ENCODE peak calls at places on chromosomes 2 and 18, in four cellular contexts. C, Y, S and X are unnamed samples.

GRCh38 chr2:232970051-232970450 is 43.0 kb downstream of the NGEF start:
- DNase-seq in S (no peak), Y (no peak), C (no peak), X (no peak)

GRCh38 chr2:143193121-143193520 is 63.9 kb downstream of the ARHGAP15 start:
- DNase-seq in S (no peak), C (no peak), Y (no peak), X (no peak)

GRCh38 chr2:85886585-85886984 is 2.2 kb downstream of the ST3GAL5 start:
- DNase-seq in S (no peak), Y (no peak), C (no peak), X (no peak)

GRCh38 chr2:44807344-44808025 is 134.0 kb upstream of the SIX3 start:
- DNase-seq in C (no peak), S (no peak), Y (no peak), X (no peak)

GRCh38 chr18:49112031-49112430 is 161.3 kb upstream of the SMAD7 start:
- DNase-seq in Y (no peak), C (no peak), S (no peak), X (no peak)

GRCh38 chr18:68355637-68356036 is 359.3 kb downstream of the TMX3 start:
- DNase-seq in S (no peak), C (no peak), Y (no peak), X (no peak)

GRCh38 chr18:64972545-64972944 is 778.3 kb upstream of the CDH7 start:
- DNase-seq in C (no peak), S (no peak), Y (peak), X (no peak)

GRCh38 chr2:52036036-52036435 is 1004.1 kb upstream of the NRXN1 start:
- DNase-seq in S (no peak), C (no peak), Y (no peak), X (no peak)

GRCh38 chr2:171412571-171412970 is 21.2 kb downstream of the METTL8 start:
- DNase-seq in Y (no peak), S (no peak), C (no peak), X (no peak)

GRCh38 chr2:232465061-232465460 is 9.1 kb downstream of the ALPI start:
- DNase-seq in Y (no peak), C (no peak), S (no peak), X (no peak)

GRCh38 chr2:38462121-38462634 is 85.1 kb upstream of the ATL2 start:
- DNase-seq in S (no peak), C (no peak), Y (no peak), X (no peak)

GRCh38 chr2:221097568-221097915 is 474.6 kb downstream of the EPHA4 start:
- DNase-seq in Y (no peak), S (no peak), C (no peak), X (no peak)

GRCh38 chr2:57890993-57891688 is 155.5 kb upstream of the VRK2 start:
- DNase-seq in Y (no peak), S (no peak), C (no peak), X (no peak)

GRCh38 chr2:226411727-226412360 is 387.8 kb downstream of the IRS1 start:
- DNase-seq in S (no peak), C (no peak), Y (no peak), X (no peak)

GRCh38 chr18:10197097-10197496 is 257.3 kb upstream of the APCDD1 start:
- DNase-seq in C (no peak), Y (no peak), S (peak), X (no peak)

GRCh38 chr2:231397011-231397927 is 1.8 kb downstream of the B3GNT7 start:
- DNase-seq in C (peak), Y (no peak), S (no peak), X (no peak)

GRCh38 chr2:178914259-178914849 is 107.1 kb upstream of the TTN start:
- DNase-seq in C (peak), S (peak), Y (peak), X (peak)

GRCh38 chr2:181311841-181312240 is 145.3 kb upstream of the ITGA4 start:
- DNase-seq in Y (no peak), S (no peak), C (peak), X (no peak)

GRCh38 chr2:105068875-105069274 is 31.0 kb downstream of the MRPS9 start:
- DNase-seq in C (no peak), Y (no peak), S (no peak), X (no peak)

GRCh38 chr2:179031731-179032408 is 18.1 kb downstream of the CCDC141 start:
- DNase-seq in S (no peak), Y (peak), C (peak), X (peak)

GRCh38 chr18:48885951-48886400 is 64.8 kb downstream of the SMAD7 start:
- DNase-seq in S (no peak), C (no peak), Y (no peak), X (no peak)

GRCh38 chr2:238423561-238424312 is 3.0 kb upstream of the ASB1 start:
- DNase-seq in Y (no peak), C (no peak), S (no peak), X (no peak)

GRCh38 chr2:45812039-45812500 is 160.6 kb downstream of the PRKCE start:
- DNase-seq in C (no peak), S (no peak), Y (no peak), X (no peak)

GRCh38 chr18:32317651-32318050 is 127.8 kb downstream of the MEP1B start:
- DNase-seq in Y (no peak), C (no peak), S (no peak), X (no peak)

GRCh38 chr2:225025917-225026571 is 16.2 kb downstream of the DOCK10 start:
- DNase-seq in Y (no peak), S (no peak), C (no peak), X (no peak)

GRCh38 chr2:107362973-107363372 is 463.7 kb upstream of the RGPD4 start:
- DNase-seq in S (no peak), Y (no peak), C (no peak), X (no peak)

GRCh38 chr2:97736608-97737330 is 23.4 kb downstream of the ZAP70 start:
- DNase-seq in C (no peak), Y (no peak), S (no peak), X (no peak)

GRCh38 chr2:240302041-240302440 is 133.4 kb upstream of the GPC1 start:
- DNase-seq in Y (no peak), S (no peak), C (no peak), X (no peak)
- TF ChIP-seq CTCF in Y (no peak), S (no peak), C (no peak), X (no peak)

DNA sequence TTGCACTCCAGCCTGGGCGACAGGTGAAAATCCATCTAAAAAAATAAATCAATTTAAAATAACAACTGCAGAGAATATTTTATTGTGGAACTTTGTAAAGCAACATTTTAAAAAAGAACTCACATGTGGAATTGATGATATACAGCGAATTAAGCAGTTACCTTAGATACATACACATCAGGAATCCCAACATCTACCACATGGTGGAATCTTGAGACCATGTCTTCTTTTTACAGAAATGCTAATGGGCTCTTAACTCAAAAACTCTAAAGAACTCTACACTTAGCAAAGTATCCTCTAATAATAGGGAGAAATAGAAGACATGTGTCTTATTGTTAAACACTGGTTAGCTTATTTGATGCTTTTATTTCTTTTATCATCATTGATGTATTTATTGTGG is 373.6 kb downstream of the CDH7 start:
- DNase-seq in S (no peak), Y (no peak), C (no peak), X (no peak)
- TF ChIP-seq CTCF in S (peak), Y (peak), C (no peak), X (no peak)

GRCh38 chr2:129930451-129930850 is 49.0 kb upstream of the RAB6C start:
- DNase-seq in C (no peak), S (no peak), Y (no peak), X (no peak)

GRCh38 chr2:129935118-129935517 is 44.3 kb upstream of the RAB6C start:
- DNase-seq in Y (peak), C (no peak), S (no peak), X (no peak)

GRCh38 chr2:129934044-129934822 is 45.2 kb upstream of the RAB6C start:
- DNase-seq in S (no peak), Y (peak), C (no peak), X (no peak)

GRCh38 chr2:129936334-129936934 is 43.0 kb upstream of the RAB6C start:
- DNase-seq in S (no peak), C (peak), Y (peak), X (peak)
- TF ChIP-seq CTCF in S (peak), C (peak), Y (peak), X (no peak)

DNA sequence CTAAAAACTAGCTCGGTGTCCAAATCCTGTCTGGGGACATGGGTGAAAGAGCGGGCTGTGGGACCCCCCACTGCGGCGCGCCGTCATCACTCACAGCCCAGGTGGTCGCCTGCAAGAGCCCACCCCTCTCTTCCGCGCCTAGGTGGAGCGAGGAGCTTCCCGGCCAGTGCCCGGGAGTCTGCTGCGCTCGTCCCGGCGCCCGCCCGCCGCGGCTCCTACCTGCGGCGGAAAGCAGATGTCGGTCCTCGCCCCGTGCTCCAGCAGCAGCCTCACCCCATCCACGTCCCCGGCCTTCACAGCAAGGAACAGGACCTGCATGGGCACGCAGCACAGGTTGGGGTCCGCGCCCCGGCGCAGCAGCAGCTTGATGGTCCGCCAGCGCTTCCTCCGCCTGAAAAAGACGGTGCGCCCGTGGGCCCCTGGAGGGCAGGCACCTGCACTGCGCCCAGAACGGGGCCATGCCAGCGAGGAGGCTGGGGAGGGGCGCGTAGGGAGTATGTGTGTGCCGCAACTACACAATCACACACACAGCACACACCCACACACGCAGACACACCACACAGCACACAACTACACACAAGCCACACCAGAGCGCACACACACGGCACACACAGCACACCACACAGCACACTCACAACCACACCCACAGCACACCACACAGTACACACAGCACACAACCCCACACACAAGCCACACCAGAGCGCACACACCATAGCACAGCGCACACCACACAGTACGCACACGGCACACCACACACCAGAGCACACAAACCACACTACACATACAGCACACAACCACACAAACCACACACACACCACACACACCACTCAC is 37.4 kb downstream of the ANKMY1 start:
- DNase-seq in Y (peak), C (no peak), S (no peak), X (no peak)
- TF ChIP-seq CTCF in Y (no peak), C (no peak), S (no peak), X (no peak)

GRCh38 chr18:50662177-50662576 is 102.3 kb downstream of the MAPK4 start:
- DNase-seq in C (peak), Y (peak), S (no peak), X (peak)
- TF ChIP-seq CTCF in C (peak), Y (peak), S (no peak), X (no peak)

GRCh38 chr2:65969161-65969560 is 465.8 kb upstream of the MEIS1 start:
- DNase-seq in Y (no peak), C (no peak), S (no peak), X (no peak)

DNA sequence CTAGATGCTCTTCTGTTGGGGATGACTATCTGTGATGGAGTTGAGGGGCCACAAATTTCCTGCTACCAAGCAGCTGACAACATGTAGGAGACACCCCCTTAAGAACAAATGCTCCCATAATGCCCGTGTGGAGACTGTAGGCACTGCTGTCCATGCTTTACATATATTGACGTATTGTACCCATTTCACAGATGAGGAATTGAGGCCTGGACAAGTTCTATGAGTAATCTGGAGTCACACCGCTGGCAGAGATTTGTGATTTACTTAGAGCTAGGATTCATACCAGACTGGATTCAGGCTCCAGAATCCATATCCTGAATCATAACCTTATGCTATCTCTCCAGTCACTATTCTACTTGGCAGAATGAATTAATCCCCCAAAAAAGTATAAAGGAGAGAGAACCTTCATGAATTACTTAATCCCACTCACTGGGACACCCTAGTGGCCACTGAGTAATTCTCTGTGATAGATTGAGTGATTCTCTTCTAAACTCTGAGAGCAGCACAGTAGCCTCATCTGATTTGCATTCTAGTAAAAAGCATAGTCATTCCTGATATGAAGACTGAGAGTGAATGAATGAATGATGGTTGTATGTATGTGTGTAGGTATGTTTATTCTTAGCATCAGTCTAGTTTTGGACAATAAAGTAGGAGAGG is 460.7 kb upstream of the MEIS1 start:
- DNase-seq in S (no peak), C (peak), Y (no peak), X (no peak)
- TF ChIP-seq CTCF in S (no peak), C (peak), Y (peak), X (no peak)

GRCh38 chr2:71317060-71317459 is 14.5 kb upstream of the ZNF638 start:
- DNase-seq in S (no peak), Y (no peak), C (no peak), X (no peak)

GRCh38 chr2:71313016-71313766 is 18.4 kb upstream of the ZNF638 start:
- DNase-seq in Y (no peak), S (no peak), C (no peak), X (no peak)
- TF ChIP-seq CTCF in Y (no peak), S (no peak), C (no peak), X (no peak)